ENCODE peak calls at places on chromosomes 6 and 20, in four cellular contexts. Y is lung, Q is NT2/D1, T is psoas muscle. A is an unnamed sample.

GRCh38 chr20:18712877-18713276 is 100.7 kb upstream of the SCP2D1 start:
- DNase-seq in Y (no peak), Q (peak), T (no peak), A (no peak)

GRCh38 chr6:142433419-142433818 is 131.6 kb downstream of the ADGRG6 start:
- DNase-seq in Y (no peak), Q (no peak), T (no peak), A (no peak)

GRCh38 chr6:30107756-30108155 is 5.1 kb downstream of the TRIM31 start:
- DNase-seq in Y (no peak), Q (no peak), T (no peak), A (no peak)

GRCh38 chr6:34021839-34022190 is 124.1 kb downstream of the GRM4 start:
- DNase-seq in Y (no peak), Q (no peak), T (peak), A (no peak)

GRCh38 chr6:8203337-8203736 is 101.0 kb upstream of the EEF1E1 start:
- DNase-seq in Y (no peak), Q (no peak), T (no peak), A (no peak)

GRCh38 chr20:40562031-40562430 is 127.0 kb downstream of the MAFB start:
- DNase-seq in Y (peak), Q (no peak), T (no peak), A (no peak)

GRCh38 chr6:116287668-116288282 is 8.0 kb upstream of the TSPYL1 start:
- DNase-seq in Y (no peak), Q (peak), T (no peak), A (no peak)

GRCh38 chr6:45049188-45049843 is 278.8 kb upstream of the RUNX2 start:
- DNase-seq in Y (no peak), Q (no peak), T (no peak), A (no peak)

GRCh38 chr20:23149623-23150279 is 63.6 kb upstream of the CD93 start:
- DNase-seq in Y (no peak), Q (no peak), T (peak), A (no peak)

GRCh38 chr6:156776841-156777576 is at the start of gene ARID1B:
- DNase-seq in Y (peak), Q (no peak), T (peak), A (peak)

GRCh38 chr20:53869466-53870258 is 200.7 kb downstream of the BCAS1 start:
- DNase-seq in Y (peak), Q (peak), T (no peak), A (no peak)

GRCh38 chr6:153729189-153729588 is 309.9 kb upstream of the OPRM1 start:
- DNase-seq in Y (no peak), Q (no peak), T (no peak), A (no peak)

GRCh38 chr6:139757766-139758655 is 383.6 kb upstream of the CITED2 start:
- DNase-seq in Y (no peak), Q (no peak), T (no peak), A (no peak)

GRCh38 chr20:18548465-18548864 is 18.8 kb upstream of the SMIM26 start:
- DNase-seq in Y (no peak), Q (no peak), T (no peak), A (no peak)

GRCh38 chr20:41746635-41747034 is 128.5 kb upstream of the CHD6 start:
- DNase-seq in Y (no peak), Q (no peak), T (no peak), A (no peak)

GRCh38 chr6:144390886-144391285 is 105.8 kb downstream of the UTRN start:
- DNase-seq in Y (no peak), Q (no peak), T (no peak), A (no peak)

GRCh38 chr6:72149715-72150114 is 263.4 kb downstream of the RIMS1 start:
- DNase-seq in Y (no peak), Q (no peak), T (no peak), A (no peak)

GRCh38 chr6:329888-330691 is 37.8 kb downstream of the DUSP22 start:
- DNase-seq in Y (no peak), Q (no peak), T (no peak), A (peak)

A was measured in aorta.